ENCODE peak calls at places on chromosomes 5 and 9, in five cellular contexts. K is ovary, X is foreskin fibroblast, R is choroid plexus epithelial cell, E is cardiac fibroblast. G is an unnamed sample.

GRCh38 chr5:74017786-74018211 is 391.8 kb downstream of the ARHGEF28 start:
- DNase-seq in K (no peak), X (peak), R (peak), E (peak), G (peak)

GRCh38 chr5:110900829-110901228 is 162.0 kb downstream of the SLC25A46 start:
- DNase-seq in K (no peak), X (peak), R (peak), E (peak), G (no peak)

GRCh38 chr9:123238364-123238763 is 30.0 kb downstream of the STRBP start:
- DNase-seq in K (no peak), X (no peak), R (peak), E (no peak), G (no peak)

GRCh38 chr9:78371981-78372380 is 75.1 kb downstream of the PSAT1 start:
- DNase-seq in K (no peak), X (no peak), R (no peak), E (no peak), G (no peak)

GRCh38 chr9:133078486-133078885 is 16.7 kb downstream of the CEL start:
- DNase-seq in K (no peak), X (no peak), R (no peak), E (no peak), G (no peak)

GRCh38 chr5:40221796-40222195 is 457.9 kb upstream of the PTGER4 start:
- DNase-seq in K (no peak), X (peak), R (peak), E (no peak), G (no peak)

GRCh38 chr5:111859031-111859430 is 102.0 kb upstream of the NREP start:
- DNase-seq in K (no peak), X (peak), R (peak), E (peak), G (no peak)

GRCh38 chr5:56078271-56078670 is 83.5 kb upstream of the IL6ST start:
- DNase-seq in K (no peak), X (peak), R (no peak), E (peak), G (no peak)

GRCh38 chr9:78654324-78654723 is 357.4 kb downstream of the PSAT1 start:
- DNase-seq in K (no peak), X (no peak), R (no peak), E (no peak), G (no peak)

GRCh38 chr9:136728548-136729123 is 14.1 kb downstream of the LCN10 start:
- DNase-seq in K (no peak), X (peak), R (peak), E (peak), G (peak)

GRCh38 chr9:96884443-96884842 is 30.1 kb upstream of the ZNF782 start:
- DNase-seq in K (no peak), X (peak), R (peak), E (peak), G (no peak)

GRCh38 chr9:137070906-137071275 is 534 bp upstream of the SAPCD2 start:
- DNase-seq in K (no peak), X (no peak), R (no peak), E (no peak), G (no peak)

GRCh38 chr5:149517461-149518122 is 33.6 kb downstream of the CSNK1A1 start:
- DNase-seq in K (no peak), X (peak), R (no peak), E (peak), G (peak)

GRCh38 chr5:88834499-88834898 is 48.5 kb downstream of the MEF2C start:
- DNase-seq in K (no peak), X (no peak), R (no peak), E (no peak), G (no peak)

GRCh38 chr5:88837817-88838216 is 45.2 kb downstream of the MEF2C start:
- DNase-seq in K (no peak), X (no peak), R (no peak), E (no peak), G (no peak)

GRCh38 chr5:88838500-88838899 is 44.5 kb downstream of the MEF2C start:
- DNase-seq in K (no peak), X (no peak), R (no peak), E (no peak), G (no peak)

GRCh38 chr5:88837222-88837621 is 45.8 kb downstream of the MEF2C start:
- DNase-seq in K (no peak), X (no peak), R (no peak), E (no peak), G (no peak)

DNA sequence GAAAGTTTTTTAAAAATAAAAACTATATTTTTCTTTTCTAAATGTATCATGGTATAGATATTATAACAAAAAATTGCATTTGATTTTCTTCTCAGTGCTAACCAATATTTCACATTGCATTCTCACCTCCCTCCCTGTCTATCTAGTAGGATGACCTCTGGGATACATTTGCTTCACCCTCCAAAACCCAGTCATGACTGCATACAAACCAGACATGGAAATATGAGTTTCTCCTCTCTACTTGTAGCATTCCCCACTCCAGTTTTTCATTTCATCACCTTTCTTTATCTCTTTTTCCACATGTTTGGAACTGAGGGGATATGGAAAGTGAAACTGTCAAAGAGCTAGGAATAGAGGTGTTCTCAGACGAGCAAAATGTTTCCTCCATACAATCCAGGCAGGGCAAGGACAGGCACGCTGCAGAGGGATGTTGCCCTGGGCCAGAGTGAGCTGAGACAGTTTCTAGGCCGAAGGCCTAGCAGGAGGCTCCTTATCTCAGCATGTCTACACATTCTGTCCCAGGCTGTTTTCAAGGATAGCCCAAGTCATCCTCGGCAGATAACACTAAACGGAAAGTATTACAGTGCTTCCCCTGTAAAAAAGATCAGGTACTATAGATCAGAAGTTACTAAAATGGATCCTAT is 46.7 kb downstream of the MEF2C start:
- DNase-seq in K (peak), X (no peak), R (peak), E (peak), G (peak)
- H3K4me3 ChIP-seq in K (peak), X (no peak), R (no peak), E (peak), G (no peak)

GRCh38 chr9:6501526-6502210 is 88.7 kb downstream of the UHRF2 start:
- DNase-seq in K (no peak), X (no peak), R (no peak), E (no peak), G (no peak)
- TF ChIP-seq CTCF in K (no peak), X (no peak), R (no peak), E (no peak), G (no peak)

DNA sequence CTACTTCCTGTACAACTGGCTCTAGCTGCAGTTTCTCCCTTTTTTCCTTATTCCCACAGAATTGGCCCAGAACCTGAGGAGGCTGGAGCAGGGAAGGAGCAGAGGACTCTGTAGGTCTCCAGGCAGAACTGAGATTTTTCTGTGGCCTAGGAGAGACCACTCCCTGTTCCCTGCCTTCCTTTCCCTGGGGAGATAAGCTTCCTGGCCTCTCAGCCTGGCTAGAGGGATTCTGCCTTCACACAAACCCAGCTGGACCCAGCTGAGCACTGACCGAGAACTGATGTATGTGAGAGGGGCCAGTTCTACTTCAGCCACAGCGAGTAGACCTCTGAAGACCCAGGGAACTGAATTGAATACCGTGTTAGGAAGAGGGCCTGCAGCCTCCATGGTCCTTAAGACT is 48.0 kb downstream of the RUSC2 start:
- DNase-seq in K (no peak), X (no peak), R (peak), E (peak), G (peak)
- H3K4me3 ChIP-seq in K (no peak), X (peak), R (no peak), E (peak), G (no peak)

GRCh38 chr5:122835681-122836080 is 9.7 kb upstream of the SNX24 start:
- DNase-seq in K (no peak), X (no peak), R (no peak), E (peak), G (no peak)
- TF ChIP-seq CTCF in K (no peak), X (no peak), R (no peak), E (no peak), G (no peak)

DNA sequence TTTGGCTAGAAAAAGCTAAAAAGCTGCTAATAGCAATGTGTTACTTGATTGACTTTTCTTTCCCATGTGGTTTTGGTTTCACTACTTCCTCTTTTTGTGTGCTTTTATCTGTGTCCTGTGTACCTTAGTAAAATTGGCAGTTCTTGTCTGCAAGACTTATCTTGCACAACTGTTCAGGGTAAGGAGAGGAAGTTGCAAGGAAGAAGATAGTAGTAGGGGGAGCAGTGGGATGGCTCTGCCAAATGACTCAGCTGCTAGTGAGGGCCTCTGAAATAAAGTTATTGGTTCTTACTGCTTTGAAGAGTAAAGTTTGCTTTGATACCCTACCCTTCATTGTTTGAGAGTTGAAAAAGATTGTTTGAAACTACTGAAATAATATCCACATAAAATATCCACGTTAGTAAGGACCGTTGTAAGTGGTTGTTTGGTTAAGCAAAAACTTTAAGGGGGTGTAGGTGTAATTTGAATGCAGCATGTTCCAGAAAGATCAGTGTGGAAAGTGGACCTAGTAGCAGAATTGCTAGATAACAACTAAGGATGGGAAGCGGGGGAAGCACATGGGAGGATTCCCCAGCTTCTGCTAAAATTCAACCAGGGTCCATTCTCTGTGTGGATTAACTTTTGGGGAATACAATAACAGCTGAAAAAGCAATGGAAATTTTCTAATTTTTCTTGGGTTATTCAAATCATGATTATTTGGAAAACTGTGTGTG is 123.5 kb downstream of the SCAMP1 start:
- DNase-seq in K (no peak), X (peak), R (peak), E (peak), G (no peak)
- H3K4me3 ChIP-seq in K (no peak), X (no peak), R (no peak), E (no peak), G (no peak)

GRCh38 chr9:4762108-4762888 is 21.3 kb upstream of the AK3 start:
- DNase-seq in K (peak), X (peak), R (peak), E (peak), G (peak)

GRCh38 chr9:4764033-4764432 is 23.0 kb upstream of the AK3 start:
- DNase-seq in K (no peak), X (no peak), R (no peak), E (no peak), G (no peak)

GRCh38 chr9:4768681-4769080 is 24.1 kb upstream of the RCL1 start:
- DNase-seq in K (no peak), X (peak), R (no peak), E (no peak), G (no peak)

GRCh38 chr9:4760122-4760521 is 19.1 kb upstream of the AK3 start:
- DNase-seq in K (no peak), X (no peak), R (no peak), E (no peak), G (no peak)

DNA sequence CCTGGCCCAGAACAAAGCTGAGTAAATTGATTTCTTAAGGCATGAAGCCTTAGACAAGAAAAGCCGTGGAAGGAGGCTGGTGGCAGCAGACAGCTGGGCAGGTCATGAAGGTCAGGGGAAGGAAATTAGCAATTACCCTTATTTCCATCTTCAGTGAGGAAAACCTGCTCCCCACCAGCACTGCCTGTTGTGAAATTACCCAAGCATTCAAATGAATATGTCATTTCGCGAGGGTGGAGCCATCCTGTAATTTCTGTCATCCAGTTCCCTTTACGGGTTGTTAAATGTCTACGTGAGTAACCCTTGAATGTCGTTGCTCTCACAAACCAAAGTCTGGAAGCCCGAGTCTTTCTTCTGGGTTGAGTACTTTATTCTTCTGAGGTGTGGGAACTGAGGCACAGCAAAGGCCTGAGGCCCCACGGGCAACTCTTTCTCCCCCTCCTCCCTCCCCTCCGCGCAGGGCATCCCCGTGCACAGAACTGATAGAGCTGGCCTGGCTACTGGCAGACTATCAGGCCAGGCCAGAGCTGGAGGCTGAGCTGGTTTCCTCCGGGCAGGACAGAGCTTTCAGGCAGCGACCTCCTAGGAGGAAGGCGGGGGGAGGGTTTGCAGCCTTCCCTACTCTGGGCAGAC is 22.0 kb upstream of the AK3 start:
- DNase-seq in K (no peak), X (peak), R (peak), E (peak), G (peak)
- TF ChIP-seq CTCF in K (no peak), X (no peak), R (no peak), E (no peak), G (no peak)

DNA sequence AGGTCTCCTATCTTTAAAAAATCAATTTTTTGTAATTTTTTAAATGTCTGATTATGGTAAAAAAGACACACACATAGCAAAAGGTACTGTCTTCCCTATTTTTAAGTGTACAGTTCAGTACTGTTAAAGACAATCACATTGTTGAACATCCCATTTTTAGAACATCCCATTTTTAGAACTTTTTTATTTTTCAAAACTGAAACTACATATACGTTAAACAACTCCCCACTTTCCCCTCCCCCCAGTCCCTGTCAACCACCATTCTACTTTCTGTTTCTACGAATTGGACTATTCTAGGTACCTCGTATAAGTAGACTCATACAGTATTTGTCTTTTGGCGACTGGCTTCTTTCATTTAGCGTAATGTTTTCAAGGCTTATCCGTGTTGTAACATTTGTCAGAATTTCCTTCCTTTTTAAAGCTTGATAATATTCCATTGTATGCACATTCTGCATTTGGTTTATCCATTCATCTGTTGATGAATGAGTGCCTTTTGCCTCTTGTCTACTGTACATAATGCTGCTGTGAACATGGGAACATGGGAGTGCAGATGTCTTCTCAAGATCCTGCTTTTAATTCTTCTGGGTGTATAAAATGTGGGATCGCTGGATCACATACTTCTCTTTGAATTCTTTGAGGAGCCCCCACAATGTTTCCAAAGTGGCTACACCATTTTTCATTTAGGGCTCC is 154.0 kb downstream of the PIK3R1 start:
- DNase-seq in K (no peak), X (no peak), R (no peak), E (no peak), G (no peak)
- H3K4me3 ChIP-seq in K (no peak), X (no peak), R (no peak), E (no peak), G (no peak)

GRCh38 chr5:79774171-79774854 is 84.7 kb downstream of the CMYA5 start:
- DNase-seq in K (no peak), X (no peak), R (peak), E (peak), G (peak)
- TF ChIP-seq CTCF in K (no peak), X (peak), R (peak), E (peak), G (peak)

G was measured in cardiac muscle cell.